ENCODE peak calls at places on chromosomes 3 and 15, in ten cellular contexts. C, I, D, Z, B, K, Y, T, P and L are unnamed samples. For H3K4me1, the result is how much of the 10 kb centered on the place peaks cover.

GRCh38 chr3:1971780-1972179 is 126.9 kb upstream of the CNTN4 start:
- DNase-seq in C (no peak), I (no peak), D (no peak), Z (no peak), B (no peak), K (no peak), Y (no peak), T (peak), P (no peak), L (no peak)

GRCh38 chr3:28308196-28308595 is 40.3 kb upstream of the ZCWPW2 start:
- DNase-seq in C (no peak), I (no peak), D (no peak), Z (no peak), B (no peak), K (no peak), Y (no peak), T (no peak), P (no peak), L (no peak)

GRCh38 chr15:68531794-68532193 is 47.0 kb upstream of the CORO2B start:
- DNase-seq in C (no peak), I (no peak), D (no peak), Z (no peak), B (no peak), K (no peak), Y (no peak), T (no peak), P (no peak), L (no peak)

GRCh38 chr3:53817809-53818208 is 28.4 kb downstream of the CHDH start:
- DNase-seq in C (no peak), I (peak), D (no peak), Z (no peak), B (peak), K (no peak), Y (no peak), T (no peak), P (no peak), L (no peak)

GRCh38 chr3:20344400-20344959 is 158.5 kb upstream of the SGO1 start:
- DNase-seq in C (no peak), I (no peak), D (no peak), Z (no peak), B (no peak), K (no peak), Y (no peak), T (no peak), P (peak), L (no peak)

GRCh38 chr3:36480916-36481648 is 100.8 kb downstream of the STAC start:
- DNase-seq in C (no peak), I (no peak), D (no peak), Z (no peak), B (no peak), K (no peak), Y (no peak), T (peak), P (no peak), L (no peak)

GRCh38 chr3:79729096-79729495 is 38.7 kb downstream of the ROBO1 start:
- DNase-seq in C (peak), I (no peak), D (no peak), Z (peak), B (no peak), K (no peak), Y (peak), T (peak), P (no peak), L (no peak)

GRCh38 chr3:61239871-61240270 is 11.4 kb downstream of the FHIT start:
- DNase-seq in C (no peak), I (no peak), D (no peak), Z (peak), B (peak), K (no peak), Y (peak), T (no peak), P (no peak), L (no peak)

GRCh38 chr3:101383156-101383575 is 62.8 kb upstream of the IMPG2 start:
- DNase-seq in C (no peak), I (peak), D (peak), Z (peak), B (no peak), K (no peak), Y (no peak), T (peak), P (peak), L (no peak)

GRCh38 chr3:35950045-35950444 is 310.7 kb downstream of the ARPP21 start:
- DNase-seq in C (no peak), I (no peak), D (no peak), Z (no peak), B (no peak), K (no peak), Y (no peak), T (no peak), P (no peak), L (no peak)

GRCh38 chr3:196207833-196208607 is 3.2 kb downstream of the ZDHHC19 start:
- DNase-seq in C (peak), I (no peak), D (peak), Z (peak), B (no peak), K (peak), Y (peak), T (no peak), P (peak), L (peak)

GRCh38 chr15:87219650-87220615 is 1036.6 kb downstream of the NTRK3 start:
- DNase-seq in C (peak), I (no peak), D (no peak), Z (no peak), B (no peak), K (no peak), Y (no peak), T (peak), P (no peak), L (no peak)

GRCh38 chr3:66472313-66473134 is 28.3 kb downstream of the LRIG1 start:
- DNase-seq in C (peak), I (no peak), D (no peak), Z (no peak), B (no peak), K (peak), Y (no peak), T (peak), P (no peak), L (peak)

GRCh38 chr3:24181256-24181655 is 236.2 kb downstream of the NR1D2 start:
- DNase-seq in C (no peak), I (no peak), D (no peak), Z (no peak), B (no peak), K (no peak), Y (no peak), T (no peak), P (no peak), L (peak)

GRCh38 chr3:117545484-117545883 is 835.9 kb downstream of the TUSC7 start:
- DNase-seq in C (no peak), I (no peak), D (no peak), Z (no peak), B (no peak), K (no peak), Y (no peak), T (no peak), P (no peak), L (no peak)

GRCh38 chr3:178072391-178072790 is 463.8 kb upstream of the KCNMB2 start:
- DNase-seq in C (no peak), I (no peak), D (no peak), Z (no peak), B (no peak), K (no peak), Y (no peak), T (no peak), P (no peak), L (no peak)

GRCh38 chr3:167811071-167811470 is 75.5 kb downstream of the SERPINI1 start:
- DNase-seq in C (no peak), I (no peak), D (no peak), Z (no peak), B (no peak), K (no peak), Y (no peak), T (no peak), P (no peak), L (no peak)

GRCh38 chr3:123602325-123602724 is 17.5 kb upstream of the HACD2 start:
- DNase-seq in C (peak), I (no peak), D (no peak), Z (no peak), B (no peak), K (no peak), Y (no peak), T (peak), P (no peak), L (no peak)

GRCh38 chr15:34023932-34024331 is 15.1 kb downstream of the AVEN start:
- DNase-seq in C (no peak), I (no peak), D (no peak), Z (no peak), B (no peak), K (no peak), Y (no peak), T (peak), P (no peak), L (no peak)

GRCh38 chr15:70528816-70529215 is 234.5 kb downstream of the UACA start:
- DNase-seq in C (no peak), I (no peak), D (no peak), Z (no peak), B (no peak), K (no peak), Y (no peak), T (no peak), P (no peak), L (no peak)

GRCh38 chr15:85831415-85832113 is 36.8 kb upstream of the KLHL25 start:
- DNase-seq in C (peak), I (peak), D (peak), Z (peak), B (peak), K (peak), Y (peak), T (peak), P (peak), L (peak)

GRCh38 chr15:70160803-70161565 is 63.3 kb upstream of the TLE3 start:
- DNase-seq in C (no peak), I (peak), D (no peak), Z (peak), B (no peak), K (no peak), Y (peak), T (no peak), P (no peak), L (no peak)

GRCh38 chr15:90650117-90650955 is 66.8 kb upstream of the BLM start:
- DNase-seq in C (peak), I (no peak), D (no peak), Z (no peak), B (no peak), K (no peak), Y (no peak), T (peak), P (no peak), L (no peak)

GRCh38 chr3:134368751-134369105 is 5.5 kb downstream of the AMOTL2 start:
- DNase-seq in C (no peak), I (peak), D (no peak), Z (no peak), B (no peak), K (no peak), Y (no peak), T (no peak), P (no peak), L (no peak)

GRCh38 chr15:100627789-100628395 is 25.5 kb downstream of the ASB7 start:
- DNase-seq in C (peak), I (peak), D (no peak), Z (peak), B (peak), K (peak), Y (peak), T (peak), P (peak), L (peak)

DNA sequence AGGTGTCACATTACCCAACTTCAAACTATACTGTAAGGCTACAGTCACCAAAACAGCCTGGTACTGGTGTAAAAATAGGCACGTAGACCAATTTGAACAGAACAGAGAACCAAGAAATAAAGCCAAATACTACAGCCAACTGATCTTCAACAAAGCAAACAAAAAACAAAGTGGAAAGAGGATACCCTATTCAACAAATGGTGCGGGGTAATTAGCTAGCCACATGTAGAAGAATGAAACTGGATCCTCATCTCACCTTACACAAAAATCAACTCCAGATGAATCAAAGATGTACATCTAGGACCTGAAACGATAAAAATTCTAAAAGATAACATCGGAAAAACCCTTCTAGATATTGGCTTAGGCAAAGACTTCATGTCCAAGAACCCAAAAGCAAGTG is 13.1 kb downstream of the PEAK1 start:
- DNase-seq in C (no peak), I (no peak), D (no peak), Z (no peak), B (no peak), K (no peak), Y (no peak), T (no peak), P (no peak), L (no peak)
- H3K4me1 ChIP-seq in C (under half), I (under half), D (under half), Z (under half), B (under half), K (under half), Y (under half), T (under half), P (under half), L (under half)

GRCh38 chr3:12903000-12903800 is 61.8 kb upstream of the RPL32 start:
- DNase-seq in C (no peak), I (no peak), D (no peak), Z (peak), B (no peak), K (no peak), Y (no peak), T (no peak), P (no peak), L (no peak)

GRCh38 chr3:12903881-12904280 is 62.5 kb upstream of the RPL32 start:
- DNase-seq in C (no peak), I (no peak), D (no peak), Z (peak), B (no peak), K (no peak), Y (no peak), T (no peak), P (no peak), L (no peak)

GRCh38 chr3:12902181-12902999 is 61.0 kb upstream of the RPL32 start:
- DNase-seq in C (no peak), I (no peak), D (no peak), Z (peak), B (no peak), K (no peak), Y (no peak), T (no peak), P (no peak), L (no peak)

GRCh38 chr3:12900885-12901411 is 59.6 kb upstream of the RPL32 start:
- DNase-seq in C (no peak), I (no peak), D (no peak), Z (peak), B (no peak), K (no peak), Y (no peak), T (no peak), P (no peak), L (no peak)

GRCh38 chr3:12901631-12902045 is 60.3 kb upstream of the RPL32 start:
- DNase-seq in C (no peak), I (no peak), D (no peak), Z (peak), B (no peak), K (no peak), Y (no peak), T (no peak), P (no peak), L (no peak)
- H3K4me1 ChIP-seq in C (under half), I (under half), D (under half), Z (under half), B (under half), K (under half), Y (under half), T (under half), P (under half), L (under half)

GRCh38 chr3:172152294-172152649 is 112.9 kb downstream of the FNDC3B start:
- DNase-seq in C (no peak), I (no peak), D (no peak), Z (no peak), B (no peak), K (no peak), Y (no peak), T (no peak), P (no peak), L (no peak)
- H3K4me1 ChIP-seq in C (half or more), I (half or more), D (under half), Z (under half), B (half or more), K (half or more), Y (under half), T (half or more), P (half or more), L (under half)

GRCh38 chr3:11578169-11578568 is 65.5 kb downstream of the VGLL4 start:
- DNase-seq in C (no peak), I (no peak), D (no peak), Z (no peak), B (no peak), K (no peak), Y (no peak), T (no peak), P (no peak), L (no peak)
- H3K4me1 ChIP-seq in C (under half), I (half or more), D (under half), Z (under half), B (under half), K (under half), Y (under half), T (under half), P (under half), L (under half)

DNA sequence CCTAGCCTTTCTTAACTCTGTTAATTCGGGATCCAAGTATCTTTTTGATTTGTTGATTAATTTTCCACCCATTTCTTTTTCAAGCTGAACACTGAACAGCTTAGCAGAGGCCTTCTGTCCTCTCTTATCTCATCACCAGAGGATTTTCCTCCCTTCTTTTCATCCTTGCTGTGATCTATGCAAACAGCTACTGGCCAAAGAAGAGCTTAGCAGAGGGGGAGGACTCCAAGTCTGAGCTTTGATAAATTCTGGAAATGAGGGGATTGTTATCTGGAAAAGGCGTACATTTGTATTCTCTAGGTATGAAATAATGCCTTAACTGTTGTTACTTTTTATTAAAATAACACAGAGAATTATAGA is 13.4 kb downstream of the DZIP3 start:
- DNase-seq in C (no peak), I (no peak), D (no peak), Z (no peak), B (no peak), K (no peak), Y (no peak), T (no peak), P (no peak), L (no peak)
- H3K4me1 ChIP-seq in C (under half), I (under half), D (under half), Z (under half), B (under half), K (under half), Y (under half), T (under half), P (under half), L (under half)